ENCODE peak calls at places on chromosome 6, in ten cellular contexts. T, M, C, N, U, Z, Q, K, R and S are unnamed samples.

GRCh38 chr6:97958143-97958542 is 675.1 kb upstream of the MMS22L start:
- DNase-seq in Z (no peak), K (no peak), N (no peak), Q (peak; percentile 78), C (no peak), T (no peak), M (no peak), R (no peak), U (peak; percentile 79), S (no peak)

GRCh38 chr6:11275598-11275997 is 43.1 kb upstream of the NEDD9 start:
- DNase-seq in M (no peak), Q (no peak), R (peak; percentile 68), K (no peak), N (no peak), T (no peak), C (peak; percentile 36), U (no peak), Z (peak; percentile 48), S (no peak)

GRCh38 chr6:75210885-75211739 is 5.3 kb upstream of the COL12A1 start:
- DNase-seq in R (peak; percentile 60), Z (no peak), M (peak; percentile 95), N (no peak), Q (peak; percentile 74), C (peak; percentile 84), K (peak; percentile 58), T (peak; percentile 72), U (peak; percentile 61), S (peak; percentile 29)

GRCh38 chr6:105080279-105080678 is 99.5 kb downstream of the POPDC3 start:
- DNase-seq in R (no peak), M (no peak), T (no peak), C (no peak), N (no peak), Q (no peak), K (no peak), Z (no peak), U (no peak), S (no peak)

GRCh38 chr6:31763617-31763940 is 1.1 kb downstream of the SAPCD1 start:
- DNase-seq in M (peak; percentile 47), R (no peak), Z (no peak), Q (peak; percentile 46), C (no peak), U (peak; percentile 86), N (no peak), K (no peak), T (no peak), S (peak; percentile 83)

GRCh38 chr6:152089992-152090391 is 282.5 kb downstream of the ESR1 start:
- DNase-seq in Z (no peak), R (no peak), K (no peak), Q (peak; percentile 72), T (peak; percentile 60), M (peak; percentile 76), U (no peak), N (peak; percentile 70), C (no peak), S (no peak)

GRCh38 chr6:74755748-74756147 is 450.1 kb downstream of the COL12A1 start:
- DNase-seq in M (no peak), T (no peak), K (no peak), R (no peak), Q (no peak), N (no peak), U (no peak), C (no peak), Z (no peak), S (no peak)

GRCh38 chr6:68087399-68088133 is 547.5 kb upstream of the ADGRB3 start:
- DNase-seq in Z (no peak), R (no peak), Q (no peak), K (no peak), M (peak; percentile 46), T (no peak), C (no peak), U (no peak), N (no peak), S (no peak)

GRCh38 chr6:66965227-66965626 is 1258.2 kb upstream of the EYS start:
- DNase-seq in C (no peak), R (no peak), Z (no peak), Q (peak; percentile 23), K (no peak), M (no peak), N (no peak), T (no peak), U (no peak), S (no peak)

GRCh38 chr6:75283907-75284284 is 696 bp downstream of the TMEM30A start:
- DNase-seq in C (no peak), T (no peak), M (no peak), K (no peak), Q (no peak), N (no peak), R (peak; percentile 23), Z (no peak), U (no peak), S (peak; percentile 22)

GRCh38 chr6:68834561-68834960 is 199.5 kb downstream of the ADGRB3 start:
- DNase-seq in M (no peak), Q (no peak), C (no peak), T (no peak), K (no peak), U (no peak), Z (no peak), N (no peak), R (no peak), S (no peak)

GRCh38 chr6:90297866-90298381 is 1.3 kb upstream of the BACH2 start:
- DNase-seq in Q (no peak), N (no peak), Z (no peak), R (no peak), M (no peak), T (no peak), U (peak; percentile 66), K (no peak), C (peak; percentile 30), S (no peak)
- H3K4me3 ChIP-seq in Q (no peak overlapping the region), N (no peak overlapping the region), Z (no peak overlapping the region), R (no peak overlapping the region), M (no peak overlapping the region), T (no peak overlapping the region), U (no peak overlapping the region), K (no peak overlapping the region), C (no peak overlapping the region), S (no peak overlapping the region)

GRCh38 chr6:127517698-127518097 is 1.4 kb downstream of the MTCL3 start:
- DNase-seq in Z (no peak), T (no peak), U (no peak), M (no peak), R (no peak), N (no peak), K (no peak), C (no peak), Q (no peak), S (no peak)

GRCh38 chr6:127518710-127519468 is at the start of gene MTCL3:
- DNase-seq in Z (no peak), U (peak; percentile 86), M (peak; percentile 25), N (no peak), T (peak; percentile 24), C (no peak), R (no peak), Q (no peak), K (no peak), S (peak; percentile 96)

GRCh38 chr6:127518212-127518709 is 874 bp downstream of the MTCL3 start:
- DNase-seq in Q (no peak), N (no peak), U (peak; percentile 73), Z (no peak), K (no peak), R (no peak), M (no peak), C (no peak), T (no peak), S (peak; percentile 47)

GRCh38 chr6:127520061-127520460 is 926 bp upstream of the MTCL3 start:
- DNase-seq in C (peak; percentile 35), U (peak; percentile 53), Q (no peak), Z (no peak), M (peak; percentile 51), T (no peak), K (no peak), R (no peak), N (no peak), S (no peak)

DNA sequence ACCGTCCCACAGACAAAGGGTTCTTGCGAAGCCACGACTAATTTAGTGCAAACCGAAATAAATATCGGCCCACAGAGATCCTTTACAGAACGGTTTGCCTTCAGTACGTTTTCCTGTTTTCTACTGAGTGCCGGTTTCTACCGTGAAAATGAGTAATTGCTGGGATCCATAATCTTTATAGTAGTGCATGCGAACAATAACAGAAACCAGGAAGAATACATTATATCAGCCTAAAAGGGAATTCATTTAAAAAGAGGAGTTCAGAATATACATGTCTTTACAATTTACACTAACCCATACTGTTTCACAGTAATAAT is 292 bp upstream of the MTCL3 start:
- DNase-seq in U (no peak), Z (no peak), C (no peak), N (no peak), M (no peak), R (no peak), K (no peak), Q (no peak), T (no peak), S (no peak)
- H3K27me3 ChIP-seq in U (peaks cover 45% of the 10 kb centered on the region), Z (no peaks in the 10 kb centered on the region), C (peaks cover 46% of the 10 kb centered on the region), N (no peaks in the 10 kb centered on the region), M (no peaks in the 10 kb centered on the region), R (peaks cover 33% of the 10 kb centered on the region), K (peaks cover 29% of the 10 kb centered on the region), Q (peaks cover 5% of the 10 kb centered on the region), T (peaks cover 18% of the 10 kb centered on the region), S (no peaks in the 10 kb centered on the region)

DNA sequence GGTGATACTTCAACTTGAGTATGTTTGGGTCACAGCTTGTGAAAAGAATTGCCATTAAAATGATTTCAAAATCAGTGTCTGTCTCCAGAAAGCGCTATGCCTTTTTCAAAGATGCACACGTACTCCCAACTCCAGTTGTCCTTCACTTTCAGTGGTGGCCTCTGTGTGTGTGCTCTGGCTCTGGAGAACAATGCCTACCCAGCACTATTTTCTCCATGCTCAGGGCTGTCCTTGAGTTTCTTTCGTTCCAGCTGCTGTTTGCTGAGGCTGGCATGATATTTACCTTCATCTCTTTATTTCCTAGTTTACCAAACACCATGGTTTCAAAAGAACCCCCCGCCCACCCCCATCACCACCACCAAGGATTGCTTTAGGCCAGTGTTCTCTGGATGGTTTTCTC is 136.8 kb downstream of the QRSL1 start:
- DNase-seq in K (no peak), R (no peak), U (no peak), C (no peak), T (no peak), M (no peak), N (no peak), Q (no peak), Z (no peak), S (no peak)
- H3K9me3 ChIP-seq in K (no peaks in the 10 kb centered on the region), R (no peaks in the 10 kb centered on the region), U (peaks cover 20% of the 10 kb centered on the region), C (no peaks in the 10 kb centered on the region), T (no peaks in the 10 kb centered on the region), M (peaks cover 24% of the 10 kb centered on the region), N (no peaks in the 10 kb centered on the region), Q (peaks cover 6% of the 10 kb centered on the region), Z (peaks cover 11% of the 10 kb centered on the region), S (peaks cover 10% of the 10 kb centered on the region)

DNA sequence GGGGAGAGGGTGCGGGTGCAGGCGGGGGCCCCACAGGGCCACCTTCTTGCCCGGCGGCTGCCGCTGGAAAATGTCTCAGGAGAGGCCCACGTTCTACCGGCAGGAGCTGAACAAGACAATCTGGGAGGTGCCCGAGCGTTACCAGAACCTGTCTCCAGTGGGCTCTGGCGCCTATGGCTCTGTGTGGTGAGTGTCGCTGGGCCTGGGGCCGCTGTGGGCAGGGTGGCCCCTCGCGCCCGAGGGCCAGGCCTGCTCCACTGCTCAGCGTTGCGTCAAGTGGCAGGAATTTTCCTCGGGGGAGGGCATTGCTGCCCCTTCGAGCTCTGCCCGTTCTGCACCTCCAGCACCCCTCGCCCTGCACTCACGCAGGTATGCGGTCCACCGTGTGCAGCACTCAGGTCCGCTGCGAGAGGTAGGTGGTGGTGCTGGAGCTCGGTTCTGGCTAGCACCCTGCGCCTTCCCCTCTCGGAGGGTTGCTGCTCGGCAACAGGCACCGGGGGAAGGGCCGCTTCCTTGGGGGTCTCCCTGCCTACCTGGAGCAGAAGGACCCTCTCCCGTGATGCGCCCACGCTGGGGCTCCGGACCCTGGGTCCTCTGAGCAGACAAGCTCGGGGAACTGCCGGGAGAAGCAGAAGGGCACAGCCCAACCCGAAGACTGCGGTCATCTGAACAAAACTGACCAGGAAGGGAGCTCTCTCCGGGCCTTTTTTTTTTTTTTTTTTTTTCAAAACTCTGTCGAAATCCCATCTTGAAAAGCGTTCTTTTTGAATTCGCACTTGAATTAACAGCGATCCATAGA is 679 bp downstream of the MAPK14 start:
- DNase-seq in C (peak; percentile 52), N (peak; percentile 62), R (peak; percentile 52), Z (peak; percentile 46), U (peak; percentile 74), T (peak; percentile 54), K (peak; percentile 59), Q (peak; percentile 26), M (peak; percentile 56), S (peak; percentile 69)
- H3K4me3 ChIP-seq in C (peak overlapping the region; percentile 81), N (peak overlapping the region; percentile 65), R (peak overlapping the region; percentile 96), Z (peak overlapping the region; percentile 99), U (peak overlapping the region; percentile 95), T (peak overlapping the region; percentile 84), K (peak overlapping the region; percentile 97), Q (peak overlapping the region; percentile 75), M (peak overlapping the region; percentile 100), S (peak overlapping the region; percentile 66)